ENCODE peak calls at places on chromosomes 6 and 20, in five cellular contexts. V, L, Y, P and D are unnamed samples.

GRCh38 chr20:62995898-62996595 is 10.7 kb downstream of the BHLHE23 start:
- DNase-seq in L (no peak), Y (no peak), P (no peak), V (no peak), D (peak; percentile 70)

GRCh38 chr6:13454286-13455221 is 32.8 kb downstream of the GFOD1 start:
- DNase-seq in Y (peak; percentile 64), V (peak; percentile 70), L (no peak), P (peak; percentile 57), D (no peak)

GRCh38 chr6:36355819-36356218 is 19.1 kb upstream of the BNIP5 start:
- DNase-seq in Y (no peak), P (no peak), V (no peak), L (no peak), D (no peak)

GRCh38 chr6:26660096-26660425 is 515 bp upstream of the ZNF322 start:
- DNase-seq in P (peak; percentile 23), Y (no peak), V (no peak), L (no peak), D (no peak)

GRCh38 chr6:8194499-8194898 is 92.2 kb upstream of the EEF1E1 start:
- DNase-seq in P (no peak), V (no peak), L (peak; percentile 27), Y (no peak), D (no peak)

GRCh38 chr20:63164681-63165537 is 51.0 kb downstream of the YTHDF1 start:
- DNase-seq in P (no peak), L (no peak), V (no peak), Y (no peak), D (peak; percentile 64)

GRCh38 chr6:163813979-163814493 is 399.5 kb downstream of the QKI start:
- DNase-seq in L (no peak), V (no peak), P (no peak), Y (no peak), D (no peak)

GRCh38 chr6:163828038-163828790 is 413.7 kb downstream of the QKI start:
- DNase-seq in L (peak; percentile 31), P (no peak), V (peak; percentile 62), Y (no peak), D (no peak)

GRCh38 chr6:134584809-134585528 is 267.1 kb upstream of the SGK1 start:
- DNase-seq in P (no peak), Y (no peak), L (no peak), V (no peak), D (no peak)

GRCh38 chr20:23700931-23701330 is 12.1 kb upstream of the CST4 start:
- DNase-seq in V (no peak), Y (no peak), P (no peak), L (no peak), D (no peak)

GRCh38 chr6:78589426-78589825 is 277.9 kb upstream of the IRAK1BP1 start:
- DNase-seq in L (no peak), Y (no peak), P (no peak), V (no peak), D (no peak)

GRCh38 chr6:81465859-81466258 is 286.6 kb downstream of the TENT5A start:
- DNase-seq in Y (no peak), P (peak; percentile 49), L (peak; percentile 47), V (no peak), D (no peak)

GRCh38 chr20:59630526-59630925 is 26.2 kb downstream of the PHACTR3 start:
- DNase-seq in P (no peak), Y (no peak), V (no peak), L (no peak), D (no peak)

GRCh38 chr6:89895273-89895874 is 1.1 kb downstream of the GJA10 start:
- DNase-seq in Y (no peak), L (peak; percentile 85), P (peak; percentile 55), V (no peak), D (no peak)

GRCh38 chr6:99002826-99003225 is 55.1 kb upstream of the FBXL4 start:
- DNase-seq in V (no peak), Y (no peak), P (no peak), L (no peak), D (no peak)

GRCh38 chr20:33075281-33075680 is 4.2 kb upstream of the BPIFB4 start:
- DNase-seq in V (no peak), P (no peak), Y (no peak), L (no peak), D (no peak)

GRCh38 chr6:33075208-33075567 is 602 bp upstream of the HLA-DPB1 start:
- DNase-seq in L (no peak), P (no peak), Y (no peak), V (no peak), D (no peak)

GRCh38 chr6:46296586-46296985 is 125.8 kb upstream of the ENPP5 start:
- DNase-seq in V (no peak), L (no peak), Y (no peak), P (no peak), D (no peak)

GRCh38 chr20:56636701-56637100 is 7.6 kb downstream of the TFAP2C start:
- DNase-seq in V (no peak), L (no peak), P (peak; percentile 98), Y (no peak), D (no peak)

GRCh38 chr20:8331740-8332412 is 199.8 kb downstream of the PLCB1 start:
- DNase-seq in Y (no peak), L (no peak), V (no peak), P (peak; percentile 20), D (no peak)

GRCh38 chr20:13119583-13119982 is 101.5 kb upstream of the ISM1 start:
- DNase-seq in L (peak; percentile 77), P (peak; percentile 87), V (no peak), Y (no peak), D (no peak)

GRCh38 chr6:169235286-169235685 is 18.4 kb downstream of the THBS2 start:
- DNase-seq in V (no peak), P (no peak), Y (no peak), L (no peak), D (no peak)

GRCh38 chr20:1804554-1804956 is 90.7 kb upstream of the SIRPA start:
- DNase-seq in Y (no peak), V (peak; percentile 56), P (no peak), L (no peak), D (no peak)

GRCh38 chr20:53582574-53583351 is 10.9 kb downstream of the ZNF217 start:
- DNase-seq in L (peak; percentile 39), V (peak; percentile 75), Y (no peak), P (peak; percentile 98), D (no peak)

GRCh38 chr20:49559411-49560081 is 8.4 kb downstream of the PTGIS start:
- DNase-seq in L (no peak), P (no peak), Y (no peak), V (peak; percentile 67), D (no peak)

GRCh38 chr6:1230689-1231605 is 81.0 kb upstream of the FOXQ1 start:
- DNase-seq in V (no peak), P (no peak), Y (no peak), L (no peak), D (no peak)

GRCh38 chr20:4026093-4026601 is 10.8 kb upstream of the RNF24 start:
- DNase-seq in Y (no peak), V (peak; percentile 55), P (peak; percentile 75), L (peak; percentile 26), D (no peak)

GRCh38 chr6:88586371-88587157 is 376.9 kb downstream of the RNGTT start:
- DNase-seq in V (no peak), P (peak; percentile 1), L (peak; percentile 13), Y (no peak), D (no peak)

GRCh38 chr6:72350256-72350875 is 271.5 kb upstream of the KCNQ5 start:
- DNase-seq in V (no peak), Y (no peak), P (no peak), L (no peak), D (no peak)

GRCh38 chr6:111767752-111768430 is 105.4 kb downstream of the FYN start:
- DNase-seq in Y (no peak), P (no peak), L (no peak), V (no peak), D (no peak)

GRCh38 chr6:153015094-153015645 is 12.7 kb upstream of the MTRF1L start:
- DNase-seq in Y (no peak), L (no peak), P (no peak), V (no peak), D (no peak)

DNA sequence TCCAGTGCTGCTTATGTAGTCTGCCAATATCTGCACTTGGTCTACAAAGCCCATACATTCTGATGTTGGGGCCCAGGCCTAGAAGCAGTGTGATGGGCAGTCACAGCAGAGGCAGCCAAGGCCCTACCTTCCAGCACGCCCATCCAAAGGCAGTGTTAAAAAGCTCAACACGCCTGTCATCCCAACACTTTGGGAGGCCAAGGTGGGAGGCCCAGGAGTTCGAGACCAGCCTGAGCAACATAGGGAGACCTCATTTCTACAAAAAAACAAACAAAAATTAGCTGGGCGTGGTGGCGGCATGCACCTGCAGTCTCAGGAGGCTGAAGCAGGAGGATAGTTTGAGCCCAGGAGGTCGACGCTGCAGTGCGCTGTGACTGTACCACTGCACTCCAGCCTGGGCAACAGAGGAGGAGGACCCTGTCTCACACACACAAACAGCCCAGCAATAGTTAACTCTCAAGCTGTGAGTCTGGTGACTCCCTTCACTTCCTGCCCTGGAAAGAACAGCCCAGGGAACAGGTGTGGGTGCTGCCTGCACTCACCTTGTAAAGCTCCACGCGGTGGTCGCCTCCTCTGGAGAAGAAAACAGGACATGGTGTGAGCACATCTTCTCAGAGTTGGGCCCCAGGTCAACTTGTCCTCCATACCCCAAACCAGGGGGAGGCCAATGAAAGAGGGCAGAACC is 68.8 kb downstream of the PYGB start:
- DNase-seq in P (no peak), L (no peak), V (no peak), Y (peak; percentile 7), D (peak; percentile 24)
- H3K27ac ChIP-seq in P (no peak overlapping the region), L (no peak overlapping the region), V (no peak overlapping the region), Y (peak overlapping the region; percentile 53), D (no peak overlapping the region)

DNA sequence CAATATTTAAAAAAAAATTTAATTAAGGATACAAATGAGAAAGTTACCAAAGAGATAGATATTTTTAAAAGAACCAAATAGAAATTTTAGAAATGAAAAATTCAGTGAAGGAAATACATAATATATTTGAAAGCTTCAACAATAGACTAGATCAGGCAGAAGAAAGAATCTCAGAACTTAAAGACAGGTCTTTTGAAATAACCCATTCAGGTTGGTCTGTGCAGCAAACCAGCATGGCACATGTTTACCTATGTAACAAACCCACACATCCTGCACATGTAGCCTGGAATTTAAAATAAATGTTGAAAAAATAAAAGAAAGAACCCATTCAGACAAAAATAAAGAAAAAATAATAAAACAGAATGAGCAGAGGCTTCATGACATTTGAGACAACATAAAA is 221.1 kb upstream of the ID4 start:
- DNase-seq in P (no peak), Y (no peak), L (no peak), V (no peak), D (no peak)
- H3K4me1 ChIP-seq in P (no peaks in the 10 kb centered on the region), Y (no peaks in the 10 kb centered on the region), L (no peaks in the 10 kb centered on the region), V (no peaks in the 10 kb centered on the region), D (no peaks in the 10 kb centered on the region)

GRCh38 chr6:41367700-41368099 is 32.3 kb downstream of the NCR2 start:
- DNase-seq in Y (no peak), V (no peak), P (peak; percentile 77), L (peak; percentile 90), D (no peak)
- TF ChIP-seq CTCF in Y (peak; percentile 30), V (peak; percentile 68), P (peak; percentile 87), L (peak; percentile 76), D (peak; percentile 22)

DNA sequence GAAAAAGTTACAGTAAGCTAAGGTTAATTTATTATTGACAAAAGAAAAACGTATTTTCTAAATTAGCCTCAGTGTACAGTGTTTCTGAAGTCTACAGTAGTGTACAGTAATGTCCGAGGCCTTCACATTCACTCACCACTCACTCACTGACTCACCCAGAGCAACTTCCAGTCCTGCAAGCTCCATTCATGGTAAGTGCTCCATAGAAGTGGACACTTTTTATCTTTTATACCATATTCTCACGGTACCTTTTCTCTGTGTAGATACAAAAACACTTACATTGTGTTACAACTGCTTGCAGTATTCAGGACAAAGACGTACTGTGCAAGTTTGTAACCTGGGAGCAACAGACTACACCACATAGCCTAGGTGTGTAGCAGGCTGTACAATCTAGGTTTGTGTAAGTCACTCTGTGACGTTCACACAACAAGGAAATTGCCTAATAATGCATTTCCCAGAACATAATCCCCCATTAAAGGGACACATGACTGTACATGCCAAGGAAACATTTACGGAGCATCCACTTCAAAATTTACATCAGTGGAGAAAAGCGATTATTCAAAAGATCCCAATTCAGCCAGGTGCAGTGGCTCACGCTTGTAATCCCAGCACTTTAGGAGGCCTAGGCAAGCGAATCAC is 133.4 kb downstream of the BANF2 start:
- DNase-seq in Y (no peak), L (no peak), P (peak; percentile 48), V (no peak), D (no peak)
- H3K27ac ChIP-seq in Y (no peak overlapping the region), L (no peak overlapping the region), P (peak overlapping the region; percentile 47), V (no peak overlapping the region), D (no peak overlapping the region)